ENCODE peak calls at places on chromosomes 6 and 20, in ten cellular contexts. E is lower leg skin, W is tibial artery, R is GM23338, I is IMR-90, K is cardiac fibroblast, V is uterus, M is fibroblast of lung, P is NB4, H is ovary. D is an unnamed sample.

GRCh38 chr6:1027109-1027794 is 284.6 kb upstream of the FOXQ1 start:
- DNase-seq in K (no peak), V (no peak), H (no peak), M (no peak), E (no peak), P (no peak), R (no peak), I (peak; percentile 79), W (no peak), D (no peak)

GRCh38 chr6:1896897-1897296 is 287.2 kb downstream of the FOXC1 start:
- DNase-seq in I (no peak), P (no peak), K (no peak), E (no peak), R (no peak), M (no peak), H (no peak), V (no peak), W (no peak), D (no peak)

GRCh38 chr20:56710577-56711465 is 81.7 kb downstream of the TFAP2C start:
- DNase-seq in K (peak; percentile 4), R (peak; percentile 37), I (peak; percentile 13), E (no peak), P (no peak), M (peak; percentile 76), H (no peak), V (no peak), W (no peak), D (no peak)

GRCh38 chr6:36326351-36326995 is 10.2 kb downstream of the BNIP5 start:
- DNase-seq in K (peak; percentile 35), H (no peak), I (peak; percentile 27), R (no peak), E (no peak), M (no peak), P (peak; percentile 48), W (no peak), V (no peak), D (no peak)

GRCh38 chr6:26155066-26155925 is 68.1 kb downstream of the HFE start:
- DNase-seq in H (peak; percentile 61), E (peak; percentile 59), V (peak; percentile 59), P (peak; percentile 40), R (peak; percentile 60), I (no peak), M (no peak), W (no peak), K (peak; percentile 38), D (peak; percentile 34)

GRCh38 chr6:6972456-6972855 is 135.3 kb upstream of the RREB1 start:
- DNase-seq in R (no peak), P (peak; percentile 77), K (peak; percentile 41), M (peak; percentile 91), H (no peak), W (no peak), V (no peak), E (no peak), I (peak; percentile 25), D (no peak)

GRCh38 chr6:116763871-116764270 is 1.6 kb downstream of the FAM162B start:
- DNase-seq in H (no peak), R (no peak), E (no peak), K (peak; percentile 65), I (peak; percentile 38), V (no peak), W (no peak), M (no peak), P (no peak), D (no peak)

GRCh38 chr20:37200376-37200775 is 21.0 kb upstream of the MROH8 start:
- DNase-seq in K (no peak), V (no peak), P (no peak), W (no peak), E (no peak), I (no peak), R (no peak), M (no peak), H (no peak), D (no peak)

GRCh38 chr20:55386686-55387085 is 618.6 kb downstream of the CBLN4 start:
- DNase-seq in W (no peak), P (no peak), K (no peak), R (no peak), I (no peak), V (no peak), M (peak; percentile 1), H (no peak), E (no peak), D (no peak)

GRCh38 chr6:11601776-11602605 is 64.4 kb downstream of the TMEM170B start:
- DNase-seq in P (no peak), H (no peak), E (no peak), K (no peak), R (no peak), W (no peak), I (no peak), V (no peak), M (peak; percentile 8), D (no peak)

GRCh38 chr20:54510546-54511129 is 35.2 kb downstream of the DOK5 start:
- DNase-seq in W (no peak), R (peak; percentile 66), I (no peak), H (peak; percentile 26), V (no peak), P (no peak), M (peak; percentile 38), K (no peak), E (no peak), D (no peak)

GRCh38 chr20:50504231-50504823 is 5.9 kb upstream of the PTPN1 start:
- DNase-seq in M (no peak), W (no peak), R (peak; percentile 26), K (peak; percentile 44), P (peak; percentile 35), H (no peak), E (no peak), I (no peak), V (no peak), D (no peak)

GRCh38 chr6:89976141-89977020 is 82.1 kb downstream of the GJA10 start:
- DNase-seq in M (no peak), P (no peak), H (no peak), K (no peak), E (no peak), V (no peak), W (no peak), R (no peak), I (no peak), D (no peak)

GRCh38 chr6:139107051-139107450 is 27.8 kb upstream of the HECA start:
- DNase-seq in P (no peak), M (no peak), V (no peak), W (no peak), R (no peak), K (no peak), E (no peak), H (no peak), I (no peak), D (no peak)

GRCh38 chr6:134351615-134352474 is 33.9 kb upstream of the SGK1 start:
- DNase-seq in W (no peak), H (no peak), M (no peak), P (peak; percentile 52), E (no peak), K (no peak), V (no peak), R (peak; percentile 9), I (peak; percentile 33), D (no peak)

GRCh38 chr20:44137210-44137781 is 49.7 kb downstream of the JPH2 start:
- DNase-seq in R (peak; percentile 60), V (peak; percentile 93), K (peak; percentile 15), I (peak; percentile 38), P (no peak), H (peak; percentile 30), W (peak; percentile 83), E (no peak), M (peak; percentile 88), D (no peak)

GRCh38 chr6:65570340-65570739 is 136.7 kb downstream of the EYS start:
- DNase-seq in R (no peak), P (no peak), V (no peak), I (no peak), M (no peak), W (no peak), K (no peak), E (no peak), H (no peak), D (no peak)

GRCh38 chr6:65569505-65569904 is 137.5 kb downstream of the EYS start:
- DNase-seq in V (no peak), R (peak; percentile 48), I (no peak), E (no peak), H (no peak), M (no peak), W (no peak), K (no peak), P (no peak), D (no peak)

GRCh38 chr6:65566117-65566516 is 140.9 kb downstream of the EYS start:
- DNase-seq in W (no peak), H (no peak), K (no peak), V (no peak), E (no peak), P (peak; percentile 46), R (peak; percentile 72), M (no peak), I (no peak), D (no peak)
- TF ChIP-seq CTCF in W (no peak), H (no peak), K (no peak), V (no peak), E (no peak), P (peak; percentile 26), R (peak; percentile 78), M (no peak), I (no peak), D (no peak)

DNA sequence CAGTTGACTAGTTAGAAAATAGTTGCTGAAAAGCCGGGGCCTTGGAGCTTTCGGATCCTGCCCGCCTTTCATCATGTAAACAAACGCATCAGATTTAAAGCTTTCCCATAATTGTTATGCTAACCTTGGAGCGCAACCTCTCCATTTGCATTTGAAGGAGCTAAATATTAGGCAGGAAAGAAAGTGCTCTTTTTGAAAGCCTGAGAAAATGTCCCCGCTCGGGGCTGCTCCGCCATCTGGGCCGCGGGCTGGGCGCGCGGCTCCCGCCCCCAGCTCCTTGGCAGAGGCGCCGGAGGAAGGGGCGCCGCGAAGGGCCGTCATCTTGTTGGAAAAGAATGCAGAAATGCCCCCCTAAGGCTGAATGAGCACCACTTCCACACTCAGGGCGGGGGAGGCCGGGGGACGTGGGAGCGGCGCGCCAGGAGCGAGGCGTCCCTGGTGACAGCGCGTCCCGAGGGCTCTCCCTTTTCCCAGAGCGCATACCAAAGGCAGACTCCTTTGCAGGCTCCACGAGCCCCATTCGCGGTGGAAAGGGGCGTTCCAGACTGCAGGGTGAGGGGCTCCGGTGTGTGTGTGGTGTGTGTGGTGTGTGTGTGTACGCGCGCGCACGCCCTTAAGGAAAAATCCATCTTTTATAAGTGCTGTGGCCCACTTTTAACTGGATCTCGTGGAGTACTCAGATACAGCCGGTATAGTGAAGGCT is 145.6 kb upstream of the ID4 start:
- DNase-seq in K (no peak), R (peak; percentile 88), W (peak; percentile 66), H (peak; percentile 20), V (no peak), I (no peak), P (no peak), E (no peak), M (peak; percentile 29), D (no peak)
- H3K4me3 ChIP-seq in K (peak overlapping the region; percentile 33), R (peak overlapping the region; percentile 38), W (peak overlapping the region; percentile 61), H (peak overlapping the region; percentile 55), V (peak overlapping the region; percentile 42), I (peak overlapping the region; percentile 31), P (no peak overlapping the region), E (peak overlapping the region; percentile 20), M (peak overlapping the region; percentile 42), D (no peak overlapping the region)

GRCh38 chr6:82251942-82252341 is 4.4 kb upstream of the IBTK start:
- DNase-seq in K (peak; percentile 68), W (no peak), M (peak; percentile 27), P (peak; percentile 50), I (peak; percentile 54), V (no peak), R (peak; percentile 69), H (no peak), E (no peak), D (peak; percentile 46)
- TF ChIP-seq CTCF in K (peak; percentile 35), W (peak; percentile 40), M (peak; percentile 20), P (peak; percentile 30), I (peak; percentile 73), V (peak; percentile 32), R (peak; percentile 61), H (peak; percentile 7), E (no peak), D (no peak)

GRCh38 chr20:33570743-33571142 is 80.8 kb downstream of the CBFA2T2 start:
- DNase-seq in H (no peak), E (no peak), V (no peak), R (no peak), K (no peak), W (no peak), M (no peak), P (no peak), I (no peak), D (peak; percentile 4)
- H3K4me3 ChIP-seq in H (no peak overlapping the region), E (no peak overlapping the region), V (no peak overlapping the region), R (no peak overlapping the region), K (no peak overlapping the region), W (no peak overlapping the region), M (no peak overlapping the region), P (no peak overlapping the region), I (no peak overlapping the region), D (no peak overlapping the region)